ENCODE peak calls at places on chromosomes 5 and 9, in ten cellular contexts. One of them, this sample, is unnamed. For H3K4me1, the result is how much of the 10 kb centered on the place peaks cover.

GRCh38 chr5:150129813-150130492 is 25.7 kb downstream of the PDGFRB start:
- DNase-seq in aorta: peak
- DNase-seq in PC-9: peak
- DNase-seq in endodermal cell: peak
- DNase-seq in CD4-positive, alpha-beta memory T cell: no peak
- DNase-seq in cardiac muscle cell: peak
- DNase-seq in DND-41: peak
- DNase-seq in spleen: no peak
- DNase-seq in stomach: peak
- DNase-seq in prostate gland: peak
- DNase-seq in this sample: peak

GRCh38 chr5:126267435-126267834 is 155.8 kb upstream of the GRAMD2B start:
- DNase-seq in aorta: no peak
- DNase-seq in PC-9: no peak
- DNase-seq in endodermal cell: no peak
- DNase-seq in CD4-positive, alpha-beta memory T cell: no peak
- DNase-seq in cardiac muscle cell: no peak
- DNase-seq in DND-41: no peak
- DNase-seq in spleen: no peak
- DNase-seq in stomach: no peak
- DNase-seq in prostate gland: no peak
- DNase-seq in this sample: no peak

GRCh38 chr5:136018814-136019777 is 9.7 kb upstream of the TGFBI start:
- DNase-seq in aorta: no peak
- DNase-seq in PC-9: no peak
- DNase-seq in endodermal cell: peak
- DNase-seq in CD4-positive, alpha-beta memory T cell: no peak
- DNase-seq in cardiac muscle cell: peak
- DNase-seq in DND-41: no peak
- DNase-seq in spleen: no peak
- DNase-seq in stomach: no peak
- DNase-seq in prostate gland: no peak
- DNase-seq in this sample: no peak

GRCh38 chr5:140926211-140926902 is at the start of gene PCDHAC1:
- DNase-seq in aorta: peak
- DNase-seq in PC-9: peak
- DNase-seq in endodermal cell: peak
- DNase-seq in CD4-positive, alpha-beta memory T cell: peak
- DNase-seq in cardiac muscle cell: peak
- DNase-seq in DND-41: no peak
- DNase-seq in spleen: peak
- DNase-seq in stomach: peak
- DNase-seq in prostate gland: peak
- DNase-seq in this sample: no peak

GRCh38 chr5:126519637-126520592 is 75.1 kb downstream of the ALDH7A1 start:
- DNase-seq in aorta: no peak
- DNase-seq in PC-9: no peak
- DNase-seq in endodermal cell: no peak
- DNase-seq in CD4-positive, alpha-beta memory T cell: no peak
- DNase-seq in cardiac muscle cell: peak
- DNase-seq in DND-41: no peak
- DNase-seq in spleen: no peak
- DNase-seq in stomach: no peak
- DNase-seq in prostate gland: peak
- DNase-seq in this sample: no peak

GRCh38 chr9:99430301-99430700 is 208.2 kb downstream of the SEC61B start:
- DNase-seq in aorta: no peak
- DNase-seq in PC-9: no peak
- DNase-seq in endodermal cell: no peak
- DNase-seq in CD4-positive, alpha-beta memory T cell: no peak
- DNase-seq in cardiac muscle cell: peak
- DNase-seq in DND-41: no peak
- DNase-seq in spleen: no peak
- DNase-seq in stomach: no peak
- DNase-seq in prostate gland: no peak
- DNase-seq in this sample: no peak

GRCh38 chr5:115194671-115195070 is 25.0 kb upstream of the TRIM36 start:
- DNase-seq in aorta: no peak
- DNase-seq in PC-9: no peak
- DNase-seq in endodermal cell: no peak
- DNase-seq in CD4-positive, alpha-beta memory T cell: no peak
- DNase-seq in cardiac muscle cell: peak
- DNase-seq in DND-41: no peak
- DNase-seq in spleen: no peak
- DNase-seq in stomach: peak
- DNase-seq in prostate gland: no peak
- DNase-seq in this sample: no peak

GRCh38 chr5:156529902-156530301 is 202.9 kb downstream of the SGCD start:
- DNase-seq in aorta: no peak
- DNase-seq in PC-9: no peak
- DNase-seq in endodermal cell: no peak
- DNase-seq in CD4-positive, alpha-beta memory T cell: no peak
- DNase-seq in cardiac muscle cell: peak
- DNase-seq in DND-41: no peak
- DNase-seq in spleen: no peak
- DNase-seq in stomach: no peak
- DNase-seq in prostate gland: no peak
- DNase-seq in this sample: no peak

GRCh38 chr5:14216902-14217301 is 73.8 kb downstream of the TRIO start:
- DNase-seq in aorta: no peak
- DNase-seq in PC-9: no peak
- DNase-seq in endodermal cell: peak
- DNase-seq in CD4-positive, alpha-beta memory T cell: no peak
- DNase-seq in cardiac muscle cell: no peak
- DNase-seq in DND-41: no peak
- DNase-seq in spleen: no peak
- DNase-seq in stomach: no peak
- DNase-seq in prostate gland: no peak
- DNase-seq in this sample: no peak

GRCh38 chr5:14217587-14217986 is 74.4 kb downstream of the TRIO start:
- DNase-seq in aorta: no peak
- DNase-seq in PC-9: no peak
- DNase-seq in endodermal cell: no peak
- DNase-seq in CD4-positive, alpha-beta memory T cell: no peak
- DNase-seq in cardiac muscle cell: no peak
- DNase-seq in DND-41: no peak
- DNase-seq in spleen: no peak
- DNase-seq in stomach: no peak
- DNase-seq in prostate gland: no peak
- DNase-seq in this sample: no peak

GRCh38 chr5:14218480-14218879 is 75.3 kb downstream of the TRIO start:
- DNase-seq in aorta: no peak
- DNase-seq in PC-9: no peak
- DNase-seq in endodermal cell: no peak
- DNase-seq in CD4-positive, alpha-beta memory T cell: no peak
- DNase-seq in cardiac muscle cell: no peak
- DNase-seq in DND-41: peak
- DNase-seq in spleen: no peak
- DNase-seq in stomach: no peak
- DNase-seq in prostate gland: no peak
- DNase-seq in this sample: no peak

GRCh38 chr5:14218897-14219573 is 75.9 kb downstream of the TRIO start:
- DNase-seq in aorta: no peak
- DNase-seq in PC-9: no peak
- DNase-seq in endodermal cell: no peak
- DNase-seq in CD4-positive, alpha-beta memory T cell: no peak
- DNase-seq in cardiac muscle cell: no peak
- DNase-seq in DND-41: no peak
- DNase-seq in spleen: no peak
- DNase-seq in stomach: no peak
- DNase-seq in prostate gland: no peak
- DNase-seq in this sample: no peak

GRCh38 chr5:14218011-14218410 is 74.9 kb downstream of the TRIO start:
- DNase-seq in aorta: no peak
- DNase-seq in PC-9: no peak
- DNase-seq in endodermal cell: no peak
- DNase-seq in CD4-positive, alpha-beta memory T cell: no peak
- DNase-seq in cardiac muscle cell: no peak
- DNase-seq in DND-41: no peak
- DNase-seq in spleen: no peak
- DNase-seq in stomach: no peak
- DNase-seq in prostate gland: no peak
- DNase-seq in this sample: no peak
- H3K4me1 ChIP-seq in aorta: under half
- H3K4me1 ChIP-seq in PC-9: under half
- H3K4me1 ChIP-seq in endodermal cell: under half
- H3K4me1 ChIP-seq in CD4-positive, alpha-beta memory T cell: under half
- H3K4me1 ChIP-seq in cardiac muscle cell: under half
- H3K4me1 ChIP-seq in DND-41: under half
- H3K4me1 ChIP-seq in spleen: under half
- H3K4me1 ChIP-seq in stomach: under half
- H3K4me1 ChIP-seq in prostate gland: under half
- H3K4me1 ChIP-seq in this sample: under half

GRCh38 chr5:103442756-103443155 is 119.8 kb downstream of the NUDT12 start:
- DNase-seq in aorta: no peak
- DNase-seq in PC-9: no peak
- DNase-seq in endodermal cell: no peak
- DNase-seq in CD4-positive, alpha-beta memory T cell: no peak
- DNase-seq in cardiac muscle cell: no peak
- DNase-seq in DND-41: no peak
- DNase-seq in spleen: no peak
- DNase-seq in stomach: no peak
- DNase-seq in prostate gland: no peak
- DNase-seq in this sample: no peak

GRCh38 chr5:103446813-103447212 is 115.8 kb downstream of the NUDT12 start:
- DNase-seq in aorta: no peak
- DNase-seq in PC-9: no peak
- DNase-seq in endodermal cell: no peak
- DNase-seq in CD4-positive, alpha-beta memory T cell: no peak
- DNase-seq in cardiac muscle cell: no peak
- DNase-seq in DND-41: no peak
- DNase-seq in spleen: no peak
- DNase-seq in stomach: no peak
- DNase-seq in prostate gland: no peak
- DNase-seq in this sample: no peak

GRCh38 chr5:103444333-103445038 is 118.1 kb downstream of the NUDT12 start:
- DNase-seq in aorta: no peak
- DNase-seq in PC-9: peak
- DNase-seq in endodermal cell: no peak
- DNase-seq in CD4-positive, alpha-beta memory T cell: no peak
- DNase-seq in cardiac muscle cell: no peak
- DNase-seq in DND-41: no peak
- DNase-seq in spleen: no peak
- DNase-seq in stomach: peak
- DNase-seq in prostate gland: peak
- DNase-seq in this sample: no peak

GRCh38 chr5:103441523-103441922 is 121.1 kb downstream of the NUDT12 start:
- DNase-seq in aorta: no peak
- DNase-seq in PC-9: no peak
- DNase-seq in endodermal cell: no peak
- DNase-seq in CD4-positive, alpha-beta memory T cell: no peak
- DNase-seq in cardiac muscle cell: no peak
- DNase-seq in DND-41: no peak
- DNase-seq in spleen: no peak
- DNase-seq in stomach: no peak
- DNase-seq in prostate gland: no peak
- DNase-seq in this sample: no peak

DNA sequence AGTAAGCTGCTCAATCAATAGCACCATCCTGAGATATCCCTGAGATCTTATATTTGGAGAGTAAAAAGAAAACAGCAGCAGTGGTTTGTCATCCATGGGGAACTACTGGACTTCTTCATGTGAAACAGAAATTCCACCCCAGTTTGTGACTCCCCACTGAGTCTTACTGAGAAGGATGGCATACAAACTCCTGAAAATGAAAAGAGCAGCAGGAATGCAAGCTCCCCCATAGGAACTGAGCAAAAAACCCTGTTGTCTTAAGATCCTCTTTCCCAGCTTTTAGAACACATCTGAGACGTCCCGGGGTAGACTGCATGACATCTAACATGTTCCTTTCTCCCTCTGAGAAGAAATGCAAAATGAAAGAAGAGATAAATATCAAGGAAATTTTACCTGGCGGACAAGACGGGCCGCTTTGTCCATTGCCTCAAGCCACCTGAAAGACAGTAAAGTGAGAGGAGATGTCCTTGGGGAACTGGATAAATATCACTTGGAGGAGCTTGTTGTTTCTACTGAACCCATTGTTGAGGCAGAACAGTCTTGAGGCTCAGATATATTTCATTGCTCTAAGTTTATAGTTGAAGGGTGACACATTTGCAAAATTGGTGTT is 117.1 kb downstream of the NUDT12 start:
- DNase-seq in aorta: no peak
- DNase-seq in PC-9: no peak
- DNase-seq in endodermal cell: no peak
- DNase-seq in CD4-positive, alpha-beta memory T cell: no peak
- DNase-seq in cardiac muscle cell: no peak
- DNase-seq in DND-41: no peak
- DNase-seq in spleen: no peak
- DNase-seq in stomach: no peak
- DNase-seq in prostate gland: no peak
- DNase-seq in this sample: no peak
- H3K27ac ChIP-seq in aorta: no peak
- H3K27ac ChIP-seq in PC-9: no peak
- H3K27ac ChIP-seq in endodermal cell: no peak
- H3K27ac ChIP-seq in CD4-positive, alpha-beta memory T cell: no peak
- H3K27ac ChIP-seq in cardiac muscle cell: no peak
- H3K27ac ChIP-seq in DND-41: no peak
- H3K27ac ChIP-seq in spleen: no peak
- H3K27ac ChIP-seq in stomach: no peak
- H3K27ac ChIP-seq in prostate gland: no peak
- H3K27ac ChIP-seq in this sample: no peak

DNA sequence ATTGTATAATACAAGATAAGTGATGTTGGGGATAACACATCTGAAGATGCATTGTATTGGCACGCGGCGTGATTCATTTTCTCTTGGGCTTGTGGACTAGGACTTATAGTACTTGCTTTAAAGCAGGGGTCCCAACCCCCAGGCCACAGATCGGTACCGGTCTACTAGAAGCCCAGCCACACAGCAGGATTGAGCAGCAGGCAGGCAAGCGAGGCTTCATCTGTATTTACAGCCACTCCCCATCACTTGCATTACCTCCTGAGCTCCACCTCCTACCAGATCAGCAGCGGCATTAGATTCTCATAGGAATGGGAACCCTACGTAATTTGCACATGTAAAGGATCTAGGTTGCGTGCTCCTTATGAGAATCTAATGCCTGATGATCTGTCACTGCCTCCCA is 12.9 kb downstream of the MAMDC2 start:
- DNase-seq in aorta: no peak
- DNase-seq in PC-9: no peak
- DNase-seq in endodermal cell: no peak
- DNase-seq in CD4-positive, alpha-beta memory T cell: no peak
- DNase-seq in cardiac muscle cell: no peak
- DNase-seq in DND-41: no peak
- DNase-seq in spleen: no peak
- DNase-seq in stomach: no peak
- DNase-seq in prostate gland: no peak
- DNase-seq in this sample: no peak
- H3K4me1 ChIP-seq in aorta: under half
- H3K4me1 ChIP-seq in PC-9: under half
- H3K4me1 ChIP-seq in endodermal cell: under half
- H3K4me1 ChIP-seq in CD4-positive, alpha-beta memory T cell: under half
- H3K4me1 ChIP-seq in cardiac muscle cell: under half
- H3K4me1 ChIP-seq in DND-41: under half
- H3K4me1 ChIP-seq in spleen: under half
- H3K4me1 ChIP-seq in stomach: under half
- H3K4me1 ChIP-seq in prostate gland: under half
- H3K4me1 ChIP-seq in this sample: under half

GRCh38 chr9:131628821-131629197 is 83.5 kb downstream of the PRRT1B start:
- DNase-seq in aorta: no peak
- DNase-seq in PC-9: no peak
- DNase-seq in endodermal cell: no peak
- DNase-seq in CD4-positive, alpha-beta memory T cell: no peak
- DNase-seq in cardiac muscle cell: no peak
- DNase-seq in DND-41: no peak
- DNase-seq in spleen: no peak
- DNase-seq in stomach: no peak
- DNase-seq in prostate gland: no peak
- DNase-seq in this sample: no peak
- H3K27ac ChIP-seq in aorta: no peak
- H3K27ac ChIP-seq in PC-9: no peak
- H3K27ac ChIP-seq in endodermal cell: no peak
- H3K27ac ChIP-seq in CD4-positive, alpha-beta memory T cell: peak
- H3K27ac ChIP-seq in cardiac muscle cell: no peak
- H3K27ac ChIP-seq in DND-41: no peak
- H3K27ac ChIP-seq in spleen: peak
- H3K27ac ChIP-seq in stomach: peak
- H3K27ac ChIP-seq in prostate gland: no peak
- H3K27ac ChIP-seq in this sample: peak

This sample was measured in CD8-positive, alpha-beta T cell.